ENCODE peak calls at places on chromosomes 7 and 10, in five cellular contexts. Q, U, B, S and H are unnamed samples.

GRCh38 chr10:61417661-61418060 is 35.5 kb downstream of the TMEM26 start:
- DNase-seq in B (no peak), Q (no peak), S (no peak), U (no peak), H (no peak)

GRCh38 chr10:49407552-49408137 is 11.8 kb upstream of the DRGX start:
- DNase-seq in B (peak), Q (peak), U (peak), S (peak), H (no peak)

GRCh38 chr10:70784476-70784875 is 701 bp downstream of the TBATA start:
- DNase-seq in B (no peak), Q (no peak), S (no peak), U (no peak), H (no peak)

GRCh38 chr7:21550076-21550475 is 7.2 kb downstream of the DNAH11 start:
- DNase-seq in U (no peak), S (no peak), Q (no peak), B (no peak), H (no peak)

GRCh38 chr7:20348408-20348807 is 17.7 kb downstream of the ITGB8 start:
- DNase-seq in B (no peak), S (no peak), Q (no peak), U (no peak), H (no peak)

GRCh38 chr7:40525764-40526163 is 391.0 kb downstream of the SUGCT start:
- DNase-seq in B (no peak), S (no peak), U (no peak), Q (no peak), H (no peak)

GRCh38 chr10:122466866-122467470 is 5.6 kb downstream of the HTRA1 start:
- DNase-seq in Q (no peak), U (no peak), B (no peak), S (no peak), H (no peak)

GRCh38 chr7:106009511-106010226 is 46.6 kb downstream of the CDHR3 start:
- DNase-seq in S (peak), B (peak), Q (peak), U (peak), H (peak)

GRCh38 chr7:27197137-27198042 is 2.5 kb downstream of the HOXA13 start:
- DNase-seq in B (no peak), Q (no peak), S (no peak), U (no peak), H (no peak)